ENCODE peak calls at places on chromosomes 4 and X, in ten cellular contexts. One of them, this sample, is unnamed.

GRCh38 chr4:42359686-42360085 is 37.6 kb upstream of the SHISA3 start:
- DNase-seq in SJCRH30: no peak
- DNase-seq in AG04449: no peak
- DNase-seq in CD8-positive, alpha-beta memory T cell: no peak
- DNase-seq in head of caudate nucleus: no peak
- DNase-seq in sciatic nerve: no peak
- DNase-seq in AG09319: no peak
- DNase-seq in myocyte: no peak
- DNase-seq in activated naive CD4-positive, alpha-beta T cell: no peak
- DNase-seq in AG09309: no peak
- DNase-seq in this sample: no peak

GRCh38 chrX:66638591-66639500 is at the start of gene EDA2R:
- DNase-seq in SJCRH30: no peak
- DNase-seq in AG04449: no peak
- DNase-seq in CD8-positive, alpha-beta memory T cell: no peak
- DNase-seq in head of caudate nucleus: no peak
- DNase-seq in sciatic nerve: no peak
- DNase-seq in AG09319: peak
- DNase-seq in myocyte: peak
- DNase-seq in activated naive CD4-positive, alpha-beta T cell: no peak
- DNase-seq in AG09309: peak
- DNase-seq in this sample: no peak

GRCh38 chr4:148026022-148026421 is 294.1 kb downstream of the ARHGAP10 start:
- DNase-seq in SJCRH30: no peak
- DNase-seq in AG04449: peak
- DNase-seq in CD8-positive, alpha-beta memory T cell: no peak
- DNase-seq in head of caudate nucleus: no peak
- DNase-seq in sciatic nerve: no peak
- DNase-seq in AG09319: peak
- DNase-seq in myocyte: peak
- DNase-seq in activated naive CD4-positive, alpha-beta T cell: no peak
- DNase-seq in AG09309: peak
- DNase-seq in this sample: no peak

GRCh38 chr4:117755438-117755837 is 278.8 kb upstream of the NDST3 start:
- DNase-seq in SJCRH30: no peak
- DNase-seq in AG04449: no peak
- DNase-seq in CD8-positive, alpha-beta memory T cell: no peak
- DNase-seq in head of caudate nucleus: no peak
- DNase-seq in sciatic nerve: no peak
- DNase-seq in AG09319: no peak
- DNase-seq in myocyte: no peak
- DNase-seq in activated naive CD4-positive, alpha-beta T cell: no peak
- DNase-seq in AG09309: no peak
- DNase-seq in this sample: no peak

GRCh38 chr4:52126946-52127345 is 75.8 kb downstream of the SPATA18 start:
- DNase-seq in SJCRH30: peak
- DNase-seq in AG04449: no peak
- DNase-seq in CD8-positive, alpha-beta memory T cell: no peak
- DNase-seq in head of caudate nucleus: no peak
- DNase-seq in sciatic nerve: no peak
- DNase-seq in AG09319: no peak
- DNase-seq in myocyte: peak
- DNase-seq in activated naive CD4-positive, alpha-beta T cell: no peak
- DNase-seq in AG09309: no peak
- DNase-seq in this sample: no peak

GRCh38 chr4:153728151-153728550 is 31.7 kb downstream of the RNF175 start:
- DNase-seq in SJCRH30: no peak
- DNase-seq in AG04449: no peak
- DNase-seq in CD8-positive, alpha-beta memory T cell: no peak
- DNase-seq in head of caudate nucleus: no peak
- DNase-seq in sciatic nerve: no peak
- DNase-seq in AG09319: no peak
- DNase-seq in myocyte: no peak
- DNase-seq in activated naive CD4-positive, alpha-beta T cell: no peak
- DNase-seq in AG09309: no peak
- DNase-seq in this sample: no peak

GRCh38 chr4:74840931-74841330 is 46.6 kb upstream of the BTC start:
- DNase-seq in SJCRH30: peak
- DNase-seq in AG04449: no peak
- DNase-seq in CD8-positive, alpha-beta memory T cell: no peak
- DNase-seq in head of caudate nucleus: no peak
- DNase-seq in sciatic nerve: no peak
- DNase-seq in AG09319: no peak
- DNase-seq in myocyte: peak
- DNase-seq in activated naive CD4-positive, alpha-beta T cell: no peak
- DNase-seq in AG09309: no peak
- DNase-seq in this sample: no peak

GRCh38 chr4:58587856-58588255 is 1477.7 kb upstream of the IGFBP7 start:
- DNase-seq in SJCRH30: no peak
- DNase-seq in AG04449: no peak
- DNase-seq in CD8-positive, alpha-beta memory T cell: no peak
- DNase-seq in head of caudate nucleus: no peak
- DNase-seq in sciatic nerve: no peak
- DNase-seq in AG09319: no peak
- DNase-seq in myocyte: no peak
- DNase-seq in activated naive CD4-positive, alpha-beta T cell: no peak
- DNase-seq in AG09309: no peak
- DNase-seq in this sample: no peak

GRCh38 chr4:77538574-77539157 is 67.0 kb upstream of the CXCL13 start:
- DNase-seq in SJCRH30: peak
- DNase-seq in AG04449: no peak
- DNase-seq in CD8-positive, alpha-beta memory T cell: no peak
- DNase-seq in head of caudate nucleus: no peak
- DNase-seq in sciatic nerve: no peak
- DNase-seq in AG09319: no peak
- DNase-seq in myocyte: peak
- DNase-seq in activated naive CD4-positive, alpha-beta T cell: no peak
- DNase-seq in AG09309: no peak
- DNase-seq in this sample: no peak

GRCh38 chr4:92299152-92299551 is 4.6 kb upstream of the GRID2 start:
- DNase-seq in SJCRH30: no peak
- DNase-seq in AG04449: no peak
- DNase-seq in CD8-positive, alpha-beta memory T cell: no peak
- DNase-seq in head of caudate nucleus: no peak
- DNase-seq in sciatic nerve: no peak
- DNase-seq in AG09319: no peak
- DNase-seq in myocyte: peak
- DNase-seq in activated naive CD4-positive, alpha-beta T cell: no peak
- DNase-seq in AG09309: no peak
- DNase-seq in this sample: no peak

GRCh38 chr4:51870441-51871188 is 27.7 kb downstream of the DCUN1D4 start:
- DNase-seq in SJCRH30: no peak
- DNase-seq in AG04449: no peak
- DNase-seq in CD8-positive, alpha-beta memory T cell: no peak
- DNase-seq in head of caudate nucleus: no peak
- DNase-seq in sciatic nerve: no peak
- DNase-seq in AG09319: no peak
- DNase-seq in myocyte: peak
- DNase-seq in activated naive CD4-positive, alpha-beta T cell: no peak
- DNase-seq in AG09309: no peak
- DNase-seq in this sample: no peak

GRCh38 chr4:55819634-55820033 is at the start of gene EXOC1L:
- DNase-seq in SJCRH30: no peak
- DNase-seq in AG04449: no peak
- DNase-seq in CD8-positive, alpha-beta memory T cell: no peak
- DNase-seq in head of caudate nucleus: peak
- DNase-seq in sciatic nerve: no peak
- DNase-seq in AG09319: no peak
- DNase-seq in myocyte: peak
- DNase-seq in activated naive CD4-positive, alpha-beta T cell: no peak
- DNase-seq in AG09309: no peak
- DNase-seq in this sample: no peak

GRCh38 chr4:152971053-152971452 is 34.9 kb downstream of the FHDC1 start:
- DNase-seq in SJCRH30: no peak
- DNase-seq in AG04449: no peak
- DNase-seq in CD8-positive, alpha-beta memory T cell: no peak
- DNase-seq in head of caudate nucleus: no peak
- DNase-seq in sciatic nerve: no peak
- DNase-seq in AG09319: no peak
- DNase-seq in myocyte: no peak
- DNase-seq in activated naive CD4-positive, alpha-beta T cell: no peak
- DNase-seq in AG09309: no peak
- DNase-seq in this sample: no peak

GRCh38 chr4:1216869-1217294 is 32.0 kb downstream of the CTBP1 start:
- DNase-seq in SJCRH30: no peak
- DNase-seq in AG04449: no peak
- DNase-seq in CD8-positive, alpha-beta memory T cell: peak
- DNase-seq in head of caudate nucleus: no peak
- DNase-seq in sciatic nerve: no peak
- DNase-seq in AG09319: no peak
- DNase-seq in myocyte: no peak
- DNase-seq in activated naive CD4-positive, alpha-beta T cell: no peak
- DNase-seq in AG09309: no peak
- DNase-seq in this sample: no peak

GRCh38 chrX:367349-367748 is 19.4 kb downstream of the PPP2R3B start:
- DNase-seq in SJCRH30: no peak
- DNase-seq in AG04449: no peak
- DNase-seq in CD8-positive, alpha-beta memory T cell: no peak
- DNase-seq in head of caudate nucleus: no peak
- DNase-seq in sciatic nerve: no peak
- DNase-seq in AG09319: no peak
- DNase-seq in myocyte: no peak
- DNase-seq in activated naive CD4-positive, alpha-beta T cell: no peak
- DNase-seq in AG09309: no peak
- DNase-seq in this sample: no peak

GRCh38 chr4:183441276-183441675 is 3.2 kb upstream of the CDKN2AIP start:
- DNase-seq in SJCRH30: no peak
- DNase-seq in AG04449: no peak
- DNase-seq in CD8-positive, alpha-beta memory T cell: no peak
- DNase-seq in head of caudate nucleus: no peak
- DNase-seq in sciatic nerve: no peak
- DNase-seq in AG09319: no peak
- DNase-seq in myocyte: no peak
- DNase-seq in activated naive CD4-positive, alpha-beta T cell: no peak
- DNase-seq in AG09309: no peak
- DNase-seq in this sample: no peak

GRCh38 chrX:41344053-41344452 is 10.1 kb downstream of the DDX3X start:
- DNase-seq in SJCRH30: no peak
- DNase-seq in AG04449: no peak
- DNase-seq in CD8-positive, alpha-beta memory T cell: no peak
- DNase-seq in head of caudate nucleus: no peak
- DNase-seq in sciatic nerve: no peak
- DNase-seq in AG09319: no peak
- DNase-seq in myocyte: no peak
- DNase-seq in activated naive CD4-positive, alpha-beta T cell: no peak
- DNase-seq in AG09309: no peak
- DNase-seq in this sample: no peak

GRCh38 chrX:28189011-28189410 is 207.8 kb upstream of the DCAF8L1 start:
- DNase-seq in SJCRH30: no peak
- DNase-seq in AG04449: no peak
- DNase-seq in CD8-positive, alpha-beta memory T cell: no peak
- DNase-seq in head of caudate nucleus: no peak
- DNase-seq in sciatic nerve: no peak
- DNase-seq in AG09319: no peak
- DNase-seq in myocyte: peak
- DNase-seq in activated naive CD4-positive, alpha-beta T cell: no peak
- DNase-seq in AG09309: no peak
- DNase-seq in this sample: no peak

GRCh38 chr4:130568746-130569145 is 1472.8 kb downstream of the C4orf33 start:
- DNase-seq in SJCRH30: no peak
- DNase-seq in AG04449: no peak
- DNase-seq in CD8-positive, alpha-beta memory T cell: no peak
- DNase-seq in head of caudate nucleus: no peak
- DNase-seq in sciatic nerve: no peak
- DNase-seq in AG09319: no peak
- DNase-seq in myocyte: no peak
- DNase-seq in activated naive CD4-positive, alpha-beta T cell: no peak
- DNase-seq in AG09309: no peak
- DNase-seq in this sample: no peak

GRCh38 chr4:125283702-125284279 is 31.0 kb upstream of the FAT4 start:
- DNase-seq in SJCRH30: no peak
- DNase-seq in AG04449: no peak
- DNase-seq in CD8-positive, alpha-beta memory T cell: no peak
- DNase-seq in head of caudate nucleus: no peak
- DNase-seq in sciatic nerve: no peak
- DNase-seq in AG09319: peak
- DNase-seq in myocyte: peak
- DNase-seq in activated naive CD4-positive, alpha-beta T cell: no peak
- DNase-seq in AG09309: peak
- DNase-seq in this sample: no peak

GRCh38 chr4:121679267-121679666 is 17.5 kb downstream of the ANXA5 start:
- DNase-seq in SJCRH30: no peak
- DNase-seq in AG04449: no peak
- DNase-seq in CD8-positive, alpha-beta memory T cell: no peak
- DNase-seq in head of caudate nucleus: no peak
- DNase-seq in sciatic nerve: no peak
- DNase-seq in AG09319: no peak
- DNase-seq in myocyte: no peak
- DNase-seq in activated naive CD4-positive, alpha-beta T cell: no peak
- DNase-seq in AG09309: no peak
- DNase-seq in this sample: no peak

GRCh38 chr4:94911141-94911540 is 153.4 kb downstream of the BMPR1B start:
- DNase-seq in SJCRH30: no peak
- DNase-seq in AG04449: no peak
- DNase-seq in CD8-positive, alpha-beta memory T cell: no peak
- DNase-seq in head of caudate nucleus: no peak
- DNase-seq in sciatic nerve: no peak
- DNase-seq in AG09319: no peak
- DNase-seq in myocyte: no peak
- DNase-seq in activated naive CD4-positive, alpha-beta T cell: no peak
- DNase-seq in AG09309: no peak
- DNase-seq in this sample: no peak

GRCh38 chr4:70802923-70803605 is 36.6 kb downstream of the GRSF1 start:
- DNase-seq in SJCRH30: no peak
- DNase-seq in AG04449: no peak
- DNase-seq in CD8-positive, alpha-beta memory T cell: no peak
- DNase-seq in head of caudate nucleus: no peak
- DNase-seq in sciatic nerve: no peak
- DNase-seq in AG09319: no peak
- DNase-seq in myocyte: no peak
- DNase-seq in activated naive CD4-positive, alpha-beta T cell: no peak
- DNase-seq in AG09309: no peak
- DNase-seq in this sample: no peak

GRCh38 chrX:152632445-152633097 is 5.1 kb upstream of the GABRQ start:
- DNase-seq in SJCRH30: peak
- DNase-seq in AG04449: no peak
- DNase-seq in CD8-positive, alpha-beta memory T cell: no peak
- DNase-seq in head of caudate nucleus: peak
- DNase-seq in sciatic nerve: peak
- DNase-seq in AG09319: peak
- DNase-seq in myocyte: peak
- DNase-seq in activated naive CD4-positive, alpha-beta T cell: no peak
- DNase-seq in AG09309: peak
- DNase-seq in this sample: no peak

GRCh38 chrX:11097920-11098319 is 13.2 kb upstream of the HCCS start:
- DNase-seq in SJCRH30: no peak
- DNase-seq in AG04449: no peak
- DNase-seq in CD8-positive, alpha-beta memory T cell: no peak
- DNase-seq in head of caudate nucleus: no peak
- DNase-seq in sciatic nerve: no peak
- DNase-seq in AG09319: no peak
- DNase-seq in myocyte: no peak
- DNase-seq in activated naive CD4-positive, alpha-beta T cell: no peak
- DNase-seq in AG09309: no peak
- DNase-seq in this sample: no peak

GRCh38 chr4:74473155-74473811 is 28.3 kb downstream of the AREG start:
- DNase-seq in SJCRH30: peak
- DNase-seq in AG04449: peak
- DNase-seq in CD8-positive, alpha-beta memory T cell: no peak
- DNase-seq in head of caudate nucleus: no peak
- DNase-seq in sciatic nerve: no peak
- DNase-seq in AG09319: peak
- DNase-seq in myocyte: peak
- DNase-seq in activated naive CD4-positive, alpha-beta T cell: no peak
- DNase-seq in AG09309: peak
- DNase-seq in this sample: no peak

GRCh38 chr4:56106180-56106579 is 157.4 kb downstream of the CEP135 start:
- DNase-seq in SJCRH30: peak
- DNase-seq in AG04449: no peak
- DNase-seq in CD8-positive, alpha-beta memory T cell: no peak
- DNase-seq in head of caudate nucleus: no peak
- DNase-seq in sciatic nerve: no peak
- DNase-seq in AG09319: no peak
- DNase-seq in myocyte: no peak
- DNase-seq in activated naive CD4-positive, alpha-beta T cell: no peak
- DNase-seq in AG09309: no peak
- DNase-seq in this sample: no peak

GRCh38 chr4:186839122-186840037 is 115.7 kb upstream of the FAT1 start:
- DNase-seq in SJCRH30: peak
- DNase-seq in AG04449: no peak
- DNase-seq in CD8-positive, alpha-beta memory T cell: no peak
- DNase-seq in head of caudate nucleus: no peak
- DNase-seq in sciatic nerve: peak
- DNase-seq in AG09319: no peak
- DNase-seq in myocyte: peak
- DNase-seq in activated naive CD4-positive, alpha-beta T cell: no peak
- DNase-seq in AG09309: no peak
- DNase-seq in this sample: no peak

This sample was measured in NCI-H2107.